ENCODE peak calls at places on chromosomes 3 and 15, in eight cellular contexts. One of them, this sample, is unnamed.

GRCh38 chr3:114409291-114409690 is 115.5 kb downstream of the TIGIT start:
- DNase-seq in GM13976: no peak
- DNase-seq in fibroblast of the aortic adventitia: no peak
- DNase-seq in RWPE1: no peak
- DNase-seq in HEK293T: no peak
- DNase-seq in activated CD4-positive, alpha-beta T cell treated with anti-CD3 and anti-CD28 coated beads for 36 hours: no peak
- DNase-seq in stimulated activated CD4-positive, alpha-beta T cell treated with anti-CD3 and anti-CD28 coated beads, Interleukin-2, amount 100 ng/mL, for 48 hours: no peak
- DNase-seq in left cardiac atrium: no peak
- DNase-seq in this sample: no peak

GRCh38 chr3:187621881-187622280 is 48.3 kb downstream of the SST start:
- DNase-seq in GM13976: no peak
- DNase-seq in fibroblast of the aortic adventitia: no peak
- DNase-seq in RWPE1: no peak
- DNase-seq in HEK293T: no peak
- DNase-seq in activated CD4-positive, alpha-beta T cell treated with anti-CD3 and anti-CD28 coated beads for 36 hours: no peak
- DNase-seq in stimulated activated CD4-positive, alpha-beta T cell treated with anti-CD3 and anti-CD28 coated beads, Interleukin-2, amount 100 ng/mL, for 48 hours: no peak
- DNase-seq in left cardiac atrium: no peak
- DNase-seq in this sample: no peak

GRCh38 chr15:101407439-101407838 is 82.1 kb downstream of the PCSK6 start:
- DNase-seq in GM13976: peak
- DNase-seq in fibroblast of the aortic adventitia: no peak
- DNase-seq in RWPE1: no peak
- DNase-seq in HEK293T: no peak
- DNase-seq in activated CD4-positive, alpha-beta T cell treated with anti-CD3 and anti-CD28 coated beads for 36 hours: peak
- DNase-seq in stimulated activated CD4-positive, alpha-beta T cell treated with anti-CD3 and anti-CD28 coated beads, Interleukin-2, amount 100 ng/mL, for 48 hours: no peak
- DNase-seq in left cardiac atrium: no peak
- DNase-seq in this sample: no peak

GRCh38 chr15:67185621-67186225 is 68.7 kb downstream of the AAGAB start:
- DNase-seq in GM13976: no peak
- DNase-seq in fibroblast of the aortic adventitia: peak
- DNase-seq in RWPE1: no peak
- DNase-seq in HEK293T: no peak
- DNase-seq in activated CD4-positive, alpha-beta T cell treated with anti-CD3 and anti-CD28 coated beads for 36 hours: peak
- DNase-seq in stimulated activated CD4-positive, alpha-beta T cell treated with anti-CD3 and anti-CD28 coated beads, Interleukin-2, amount 100 ng/mL, for 48 hours: no peak
- DNase-seq in left cardiac atrium: no peak
- DNase-seq in this sample: peak

GRCh38 chr15:64749167-64749566 is 26.2 kb downstream of the RBPMS2 start:
- DNase-seq in GM13976: no peak
- DNase-seq in fibroblast of the aortic adventitia: peak
- DNase-seq in RWPE1: peak
- DNase-seq in HEK293T: no peak
- DNase-seq in activated CD4-positive, alpha-beta T cell treated with anti-CD3 and anti-CD28 coated beads for 36 hours: no peak
- DNase-seq in stimulated activated CD4-positive, alpha-beta T cell treated with anti-CD3 and anti-CD28 coated beads, Interleukin-2, amount 100 ng/mL, for 48 hours: no peak
- DNase-seq in left cardiac atrium: peak
- DNase-seq in this sample: no peak

GRCh38 chr3:10242182-10243065 is 5.8 kb upstream of the TATDN2 start:
- DNase-seq in GM13976: peak
- DNase-seq in fibroblast of the aortic adventitia: no peak
- DNase-seq in RWPE1: no peak
- DNase-seq in HEK293T: no peak
- DNase-seq in activated CD4-positive, alpha-beta T cell treated with anti-CD3 and anti-CD28 coated beads for 36 hours: peak
- DNase-seq in stimulated activated CD4-positive, alpha-beta T cell treated with anti-CD3 and anti-CD28 coated beads, Interleukin-2, amount 100 ng/mL, for 48 hours: peak
- DNase-seq in left cardiac atrium: no peak
- DNase-seq in this sample: peak

GRCh38 chr3:121072128-121072527 is 164.1 kb downstream of the STXBP5L start:
- DNase-seq in GM13976: no peak
- DNase-seq in fibroblast of the aortic adventitia: peak
- DNase-seq in RWPE1: no peak
- DNase-seq in HEK293T: no peak
- DNase-seq in activated CD4-positive, alpha-beta T cell treated with anti-CD3 and anti-CD28 coated beads for 36 hours: no peak
- DNase-seq in stimulated activated CD4-positive, alpha-beta T cell treated with anti-CD3 and anti-CD28 coated beads, Interleukin-2, amount 100 ng/mL, for 48 hours: no peak
- DNase-seq in left cardiac atrium: peak
- DNase-seq in this sample: no peak

GRCh38 chr3:106130384-106131084 is 261.7 kb upstream of the CBLB start:
- DNase-seq in GM13976: no peak
- DNase-seq in fibroblast of the aortic adventitia: peak
- DNase-seq in RWPE1: peak
- DNase-seq in HEK293T: no peak
- DNase-seq in activated CD4-positive, alpha-beta T cell treated with anti-CD3 and anti-CD28 coated beads for 36 hours: no peak
- DNase-seq in stimulated activated CD4-positive, alpha-beta T cell treated with anti-CD3 and anti-CD28 coated beads, Interleukin-2, amount 100 ng/mL, for 48 hours: no peak
- DNase-seq in left cardiac atrium: no peak
- DNase-seq in this sample: no peak

GRCh38 chr3:180250172-180250571 is 213.4 kb upstream of the PEX5L start:
- DNase-seq in GM13976: no peak
- DNase-seq in fibroblast of the aortic adventitia: peak
- DNase-seq in RWPE1: peak
- DNase-seq in HEK293T: no peak
- DNase-seq in activated CD4-positive, alpha-beta T cell treated with anti-CD3 and anti-CD28 coated beads for 36 hours: no peak
- DNase-seq in stimulated activated CD4-positive, alpha-beta T cell treated with anti-CD3 and anti-CD28 coated beads, Interleukin-2, amount 100 ng/mL, for 48 hours: no peak
- DNase-seq in left cardiac atrium: no peak
- DNase-seq in this sample: no peak

GRCh38 chr3:171349392-171349791 is 110.8 kb downstream of the TNIK start:
- DNase-seq in GM13976: no peak
- DNase-seq in fibroblast of the aortic adventitia: no peak
- DNase-seq in RWPE1: no peak
- DNase-seq in HEK293T: no peak
- DNase-seq in activated CD4-positive, alpha-beta T cell treated with anti-CD3 and anti-CD28 coated beads for 36 hours: no peak
- DNase-seq in stimulated activated CD4-positive, alpha-beta T cell treated with anti-CD3 and anti-CD28 coated beads, Interleukin-2, amount 100 ng/mL, for 48 hours: no peak
- DNase-seq in left cardiac atrium: no peak
- DNase-seq in this sample: no peak

GRCh38 chr3:123310741-123311140 is 109.0 kb downstream of the SEC22A start:
- DNase-seq in GM13976: no peak
- DNase-seq in fibroblast of the aortic adventitia: peak
- DNase-seq in RWPE1: no peak
- DNase-seq in HEK293T: no peak
- DNase-seq in activated CD4-positive, alpha-beta T cell treated with anti-CD3 and anti-CD28 coated beads for 36 hours: no peak
- DNase-seq in stimulated activated CD4-positive, alpha-beta T cell treated with anti-CD3 and anti-CD28 coated beads, Interleukin-2, amount 100 ng/mL, for 48 hours: no peak
- DNase-seq in left cardiac atrium: no peak
- DNase-seq in this sample: no peak

GRCh38 chr3:197953881-197954280 is 3.9 kb downstream of the RPL35A start:
- DNase-seq in GM13976: no peak
- DNase-seq in fibroblast of the aortic adventitia: peak
- DNase-seq in RWPE1: no peak
- DNase-seq in HEK293T: no peak
- DNase-seq in activated CD4-positive, alpha-beta T cell treated with anti-CD3 and anti-CD28 coated beads for 36 hours: no peak
- DNase-seq in stimulated activated CD4-positive, alpha-beta T cell treated with anti-CD3 and anti-CD28 coated beads, Interleukin-2, amount 100 ng/mL, for 48 hours: no peak
- DNase-seq in left cardiac atrium: peak
- DNase-seq in this sample: no peak

GRCh38 chr15:101710806-101711205 is 13.5 kb downstream of the TARS3 start:
- DNase-seq in GM13976: no peak
- DNase-seq in fibroblast of the aortic adventitia: peak
- DNase-seq in RWPE1: peak
- DNase-seq in HEK293T: no peak
- DNase-seq in activated CD4-positive, alpha-beta T cell treated with anti-CD3 and anti-CD28 coated beads for 36 hours: no peak
- DNase-seq in stimulated activated CD4-positive, alpha-beta T cell treated with anti-CD3 and anti-CD28 coated beads, Interleukin-2, amount 100 ng/mL, for 48 hours: no peak
- DNase-seq in left cardiac atrium: no peak
- DNase-seq in this sample: no peak

GRCh38 chr15:74821790-74822158 is 4.7 kb upstream of the CPLX3 start:
- DNase-seq in GM13976: no peak
- DNase-seq in fibroblast of the aortic adventitia: no peak
- DNase-seq in RWPE1: no peak
- DNase-seq in HEK293T: no peak
- DNase-seq in activated CD4-positive, alpha-beta T cell treated with anti-CD3 and anti-CD28 coated beads for 36 hours: no peak
- DNase-seq in stimulated activated CD4-positive, alpha-beta T cell treated with anti-CD3 and anti-CD28 coated beads, Interleukin-2, amount 100 ng/mL, for 48 hours: no peak
- DNase-seq in left cardiac atrium: no peak
- DNase-seq in this sample: no peak

GRCh38 chr15:93042691-93043378 is 46.2 kb downstream of the RGMA start:
- DNase-seq in GM13976: no peak
- DNase-seq in fibroblast of the aortic adventitia: no peak
- DNase-seq in RWPE1: no peak
- DNase-seq in HEK293T: no peak
- DNase-seq in activated CD4-positive, alpha-beta T cell treated with anti-CD3 and anti-CD28 coated beads for 36 hours: no peak
- DNase-seq in stimulated activated CD4-positive, alpha-beta T cell treated with anti-CD3 and anti-CD28 coated beads, Interleukin-2, amount 100 ng/mL, for 48 hours: no peak
- DNase-seq in left cardiac atrium: peak
- DNase-seq in this sample: no peak

GRCh38 chr3:57694146-57694545 is 1.3 kb upstream of the DENND6A start:
- DNase-seq in GM13976: no peak
- DNase-seq in fibroblast of the aortic adventitia: no peak
- DNase-seq in RWPE1: no peak
- DNase-seq in HEK293T: no peak
- DNase-seq in activated CD4-positive, alpha-beta T cell treated with anti-CD3 and anti-CD28 coated beads for 36 hours: no peak
- DNase-seq in stimulated activated CD4-positive, alpha-beta T cell treated with anti-CD3 and anti-CD28 coated beads, Interleukin-2, amount 100 ng/mL, for 48 hours: no peak
- DNase-seq in left cardiac atrium: no peak
- DNase-seq in this sample: no peak

GRCh38 chr15:62138124-62138523 is 27.0 kb downstream of the C2CD4B start:
- DNase-seq in GM13976: no peak
- DNase-seq in fibroblast of the aortic adventitia: peak
- DNase-seq in RWPE1: peak
- DNase-seq in HEK293T: no peak
- DNase-seq in activated CD4-positive, alpha-beta T cell treated with anti-CD3 and anti-CD28 coated beads for 36 hours: no peak
- DNase-seq in stimulated activated CD4-positive, alpha-beta T cell treated with anti-CD3 and anti-CD28 coated beads, Interleukin-2, amount 100 ng/mL, for 48 hours: no peak
- DNase-seq in left cardiac atrium: no peak
- DNase-seq in this sample: no peak

GRCh38 chr3:44771424-44772098 is 10.0 kb downstream of the KIF15 start:
- DNase-seq in GM13976: no peak
- DNase-seq in fibroblast of the aortic adventitia: no peak
- DNase-seq in RWPE1: no peak
- DNase-seq in HEK293T: no peak
- DNase-seq in activated CD4-positive, alpha-beta T cell treated with anti-CD3 and anti-CD28 coated beads for 36 hours: no peak
- DNase-seq in stimulated activated CD4-positive, alpha-beta T cell treated with anti-CD3 and anti-CD28 coated beads, Interleukin-2, amount 100 ng/mL, for 48 hours: no peak
- DNase-seq in left cardiac atrium: no peak
- DNase-seq in this sample: no peak

GRCh38 chr15:83278191-83278590 is 6.3 kb downstream of the BNC1 start:
- DNase-seq in GM13976: no peak
- DNase-seq in fibroblast of the aortic adventitia: no peak
- DNase-seq in RWPE1: peak
- DNase-seq in HEK293T: no peak
- DNase-seq in activated CD4-positive, alpha-beta T cell treated with anti-CD3 and anti-CD28 coated beads for 36 hours: no peak
- DNase-seq in stimulated activated CD4-positive, alpha-beta T cell treated with anti-CD3 and anti-CD28 coated beads, Interleukin-2, amount 100 ng/mL, for 48 hours: no peak
- DNase-seq in left cardiac atrium: no peak
- DNase-seq in this sample: no peak

GRCh38 chr15:47576921-47577474 is 140.3 kb upstream of the SEMA6D start:
- DNase-seq in GM13976: no peak
- DNase-seq in fibroblast of the aortic adventitia: peak
- DNase-seq in RWPE1: no peak
- DNase-seq in HEK293T: no peak
- DNase-seq in activated CD4-positive, alpha-beta T cell treated with anti-CD3 and anti-CD28 coated beads for 36 hours: no peak
- DNase-seq in stimulated activated CD4-positive, alpha-beta T cell treated with anti-CD3 and anti-CD28 coated beads, Interleukin-2, amount 100 ng/mL, for 48 hours: no peak
- DNase-seq in left cardiac atrium: no peak
- DNase-seq in this sample: no peak

GRCh38 chr3:187902938-187903337 is 157.7 kb upstream of the BCL6 start:
- DNase-seq in GM13976: no peak
- DNase-seq in fibroblast of the aortic adventitia: no peak
- DNase-seq in RWPE1: no peak
- DNase-seq in HEK293T: no peak
- DNase-seq in activated CD4-positive, alpha-beta T cell treated with anti-CD3 and anti-CD28 coated beads for 36 hours: no peak
- DNase-seq in stimulated activated CD4-positive, alpha-beta T cell treated with anti-CD3 and anti-CD28 coated beads, Interleukin-2, amount 100 ng/mL, for 48 hours: no peak
- DNase-seq in left cardiac atrium: no peak
- DNase-seq in this sample: no peak

GRCh38 chr3:62647711-62648110 is 227.5 kb downstream of the CADPS start:
- DNase-seq in GM13976: no peak
- DNase-seq in fibroblast of the aortic adventitia: no peak
- DNase-seq in RWPE1: no peak
- DNase-seq in HEK293T: no peak
- DNase-seq in activated CD4-positive, alpha-beta T cell treated with anti-CD3 and anti-CD28 coated beads for 36 hours: no peak
- DNase-seq in stimulated activated CD4-positive, alpha-beta T cell treated with anti-CD3 and anti-CD28 coated beads, Interleukin-2, amount 100 ng/mL, for 48 hours: no peak
- DNase-seq in left cardiac atrium: no peak
- DNase-seq in this sample: no peak